ENCODE peak calls at places on chromosome 21, in seven cellular contexts. W is RWPE2, E is cardiac muscle cell, J is OCI-LY7, G is GM23338, I is uterus, N is mucosa of descending colon. O is an unnamed sample. For H3K4me1, the result is how much of the 10 kb centered on the place peaks cover.

GRCh38 chr21:43211085-43212071 is 42.6 kb downstream of the CRYAA start:
- DNase-seq in J (peak), W (peak), N (peak), G (peak), I (no peak), E (no peak), O (no peak)

GRCh38 chr21:18164933-18165332 is 79.7 kb upstream of the CHODL start:
- DNase-seq in J (no peak), E (no peak), I (no peak), W (no peak), G (peak), N (no peak), O (no peak)

GRCh38 chr21:36820176-36821031 is 121.5 kb downstream of the SIM2 start:
- DNase-seq in J (no peak), I (no peak), W (no peak), N (no peak), E (no peak), G (peak), O (no peak)

GRCh38 chr21:38478782-38479181 is 19.5 kb downstream of the ERG start:
- DNase-seq in I (no peak), E (peak), G (no peak), N (no peak), J (no peak), W (peak), O (no peak)

GRCh38 chr21:28066051-28066450 is 926.6 kb downstream of the LTN1 start:
- DNase-seq in I (no peak), N (no peak), J (peak), W (no peak), G (no peak), E (no peak), O (no peak)

GRCh38 chr21:39694750-39695149 is 50.2 kb upstream of the IGSF5 start:
- DNase-seq in I (no peak), N (no peak), E (no peak), J (no peak), G (no peak), W (no peak), O (no peak)

GRCh38 chr21:27306821-27307746 is 340.2 kb upstream of the ADAMTS5 start:
- DNase-seq in I (no peak), E (peak), N (no peak), W (no peak), J (no peak), G (no peak), O (peak)

GRCh38 chr21:39676054-39676771 is 63.5 kb downstream of the B3GALT5 start:
- DNase-seq in N (no peak), W (no peak), I (peak), G (no peak), E (no peak), J (no peak), O (peak)

GRCh38 chr21:39188521-39189139 is 5.4 kb upstream of the PSMG1 start:
- DNase-seq in N (no peak), G (no peak), W (no peak), J (no peak), I (no peak), E (no peak), O (no peak)

GRCh38 chr21:38258803-38259485 is 2.2 kb downstream of the KCNJ15 start:
- DNase-seq in G (no peak), J (no peak), W (no peak), I (no peak), N (no peak), E (peak), O (peak)

GRCh38 chr21:14763695-14764064 is 217.6 kb upstream of the SAMSN1 start:
- DNase-seq in N (peak), J (no peak), I (no peak), E (no peak), W (no peak), G (no peak), O (no peak)

GRCh38 chr21:27954806-27955205 is 987.9 kb upstream of the ADAMTS5 start:
- DNase-seq in G (peak), J (no peak), N (no peak), E (no peak), W (no peak), I (no peak), O (peak)

GRCh38 chr21:35603471-35603870 is 456.9 kb downstream of the SETD4 start:
- DNase-seq in E (no peak), I (no peak), J (no peak), W (no peak), N (no peak), G (peak), O (no peak)

GRCh38 chr21:43304206-43304605 is 122.7 kb downstream of the SIK1 start:
- DNase-seq in G (no peak), I (no peak), N (peak), E (no peak), J (no peak), W (peak), O (no peak)

GRCh38 chr21:29145837-29146453 is 15.5 kb downstream of the MAP3K7CL start:
- DNase-seq in G (no peak), W (no peak), I (no peak), E (no peak), N (no peak), J (no peak), O (peak)

GRCh38 chr21:32742470-32742869 is 14.7 kb upstream of the SYNJ1 start:
- DNase-seq in W (no peak), J (no peak), I (no peak), G (no peak), E (no peak), N (no peak), O (no peak)

GRCh38 chr21:35525443-35525842 is 476.3 kb upstream of the RUNX1 start:
- DNase-seq in G (no peak), W (no peak), N (no peak), E (no peak), J (peak), I (no peak), O (no peak)

GRCh38 chr21:17989780-17990179 is 170.6 kb upstream of the C21orf91 start:
- DNase-seq in W (no peak), I (no peak), J (no peak), E (no peak), G (peak), N (no peak), O (no peak)

GRCh38 chr21:43204638-43205037 is 35.8 kb downstream of the CRYAA start:
- DNase-seq in W (peak), E (no peak), G (no peak), I (no peak), J (no peak), N (peak), O (no peak)

GRCh38 chr21:36948686-36949085 is 17.8 kb downstream of the HLCS start:
- DNase-seq in I (no peak), J (no peak), G (no peak), E (peak), W (no peak), N (no peak), O (peak)

GRCh38 chr21:15679630-15680029 is 50.2 kb upstream of the USP25 start:
- DNase-seq in G (peak), E (no peak), N (no peak), W (no peak), J (no peak), I (no peak), O (no peak)

GRCh38 chr21:21051109-21052055 is 53.2 kb downstream of the NCAM2 start:
- DNase-seq in G (no peak), N (no peak), E (no peak), J (no peak), W (no peak), I (no peak), O (no peak)

GRCh38 chr21:35838350-35838749 is 222.0 kb downstream of the SETD4 start:
- DNase-seq in E (no peak), I (no peak), J (no peak), W (no peak), G (no peak), N (no peak), O (no peak)

GRCh38 chr21:25967566-25968438 is 202.8 kb downstream of the APP start:
- DNase-seq in W (no peak), N (no peak), E (peak), J (peak), G (no peak), I (no peak), O (no peak)

GRCh38 chr21:35298757-35299156 is 249.7 kb upstream of the RUNX1 start:
- DNase-seq in J (no peak), E (no peak), I (no peak), G (no peak), N (no peak), W (no peak), O (no peak)

GRCh38 chr21:15221799-15222386 is 157.1 kb upstream of the NRIP1 start:
- DNase-seq in W (peak), E (peak), N (no peak), J (no peak), I (no peak), G (peak), O (no peak)

GRCh38 chr21:38806153-38806941 is 618 bp downstream of the ETS2 start:
- DNase-seq in I (no peak), E (no peak), N (no peak), J (peak), W (no peak), G (peak), O (peak)

GRCh38 chr21:38144193-38144592 is 112.6 kb upstream of the KCNJ15 start:
- DNase-seq in I (no peak), W (no peak), N (no peak), J (no peak), G (no peak), E (no peak), O (no peak)

GRCh38 chr21:36700961-36701911 is 2.3 kb downstream of the SIM2 start:
- DNase-seq in J (no peak), E (no peak), N (no peak), I (no peak), G (peak), W (no peak), O (no peak)

GRCh38 chr21:29289317-29289716 is 9.4 kb upstream of the BACH1 start:
- DNase-seq in N (no peak), E (peak), J (no peak), I (no peak), G (no peak), W (no peak), O (no peak)

GRCh38 chr21:26769613-26770188 is 75.5 kb downstream of the ADAMTS1 start:
- DNase-seq in J (no peak), I (peak), W (no peak), G (peak), N (no peak), E (peak), O (peak)

GRCh38 chr21:39037807-39038405 is 145.3 kb downstream of the PSMG1 start:
- DNase-seq in I (no peak), E (no peak), J (no peak), N (no peak), W (no peak), G (peak), O (no peak)

GRCh38 chr21:36260802-36261201 is 59.2 kb upstream of the MORC3 start:
- DNase-seq in N (no peak), I (no peak), E (no peak), G (no peak), J (peak), W (no peak), O (no peak)

DNA sequence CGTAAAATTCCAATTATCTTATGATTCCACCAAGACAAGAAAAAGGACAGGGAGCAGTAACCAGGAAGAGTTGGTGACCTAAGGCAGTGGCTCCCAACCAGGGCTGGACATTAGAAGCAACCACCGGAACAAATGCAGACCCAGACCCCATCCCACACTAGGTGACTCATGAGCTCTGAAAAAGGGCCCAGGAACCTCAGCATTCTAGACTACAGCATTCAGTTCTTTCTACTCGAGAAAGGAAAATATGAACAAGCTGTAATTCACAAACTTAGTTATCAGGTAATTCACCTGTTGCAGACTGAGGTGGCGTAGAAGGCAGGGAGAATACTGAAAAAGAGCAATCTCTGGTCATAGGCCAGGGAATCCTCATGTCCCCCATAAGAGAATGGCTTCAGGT is 138.4 kb upstream of the KRTAP19-8 start:
- DNase-seq in I (no peak), W (no peak), N (no peak), G (no peak), E (no peak), J (no peak), O (no peak)
- H3K4me1 ChIP-seq in I (under half), W (under half), N (under half), G (under half), E (under half), J (under half), O (under half)

GRCh38 chr21:31162827-31163226 is 124.6 kb upstream of the KRTAP19-8 start:
- DNase-seq in G (no peak), W (no peak), N (no peak), J (no peak), I (no peak), E (peak), O (peak)

GRCh38 chr21:31159808-31160207 is 121.5 kb upstream of the KRTAP19-8 start:
- DNase-seq in E (no peak), N (no peak), W (no peak), I (no peak), G (no peak), J (no peak), O (no peak)

GRCh38 chr21:31162079-31162699 is 123.9 kb upstream of the KRTAP19-8 start:
- DNase-seq in N (no peak), G (no peak), W (no peak), J (no peak), I (no peak), E (no peak), O (no peak)

GRCh38 chr21:31158789-31159581 is 120.7 kb upstream of the KRTAP19-8 start:
- DNase-seq in I (no peak), E (peak), J (peak), N (no peak), G (peak), W (no peak), O (peak)

DNA sequence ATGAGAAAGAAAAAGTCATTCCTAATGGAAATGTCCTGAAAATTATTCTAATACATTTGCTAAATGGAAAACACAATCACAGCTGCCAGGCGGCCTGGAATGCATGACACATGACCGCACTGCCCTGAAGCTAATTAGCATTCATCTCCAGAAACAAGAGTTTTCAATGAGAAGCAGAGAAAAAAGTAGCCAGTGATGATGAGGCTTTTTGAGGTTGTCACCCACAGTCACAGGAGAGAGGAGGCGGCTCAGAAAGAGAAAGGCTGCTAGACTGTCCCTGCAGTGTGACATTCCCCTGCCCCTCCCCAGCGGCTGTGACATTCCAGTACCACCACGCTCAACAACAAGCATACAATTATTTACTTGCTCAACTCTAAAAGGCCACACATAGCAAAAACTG is 122.9 kb upstream of the KRTAP19-8 start:
- DNase-seq in I (no peak), E (peak), J (no peak), W (no peak), G (peak), N (no peak), O (peak)
- H3K4me3 ChIP-seq in I (no peak), E (no peak), J (no peak), W (no peak), G (peak), N (no peak), O (peak)

GRCh38 chr21:34131586-34131985 is 58.2 kb downstream of the MRPS6 start:
- DNase-seq in N (no peak), E (no peak), I (no peak), G (no peak), W (no peak), J (no peak), O (no peak)

GRCh38 chr21:34129971-34130597 is 56.7 kb downstream of the MRPS6 start:
- DNase-seq in G (peak), N (no peak), I (no peak), W (no peak), J (peak), E (peak), O (peak)

GRCh38 chr21:34132202-34132601 is 58.8 kb downstream of the MRPS6 start:
- DNase-seq in G (no peak), J (no peak), E (no peak), W (no peak), I (no peak), N (no peak), O (no peak)

GRCh38 chr21:34129039-34129891 is 55.9 kb downstream of the MRPS6 start:
- DNase-seq in I (peak), E (peak), W (no peak), J (no peak), G (peak), N (no peak), O (peak)

DNA sequence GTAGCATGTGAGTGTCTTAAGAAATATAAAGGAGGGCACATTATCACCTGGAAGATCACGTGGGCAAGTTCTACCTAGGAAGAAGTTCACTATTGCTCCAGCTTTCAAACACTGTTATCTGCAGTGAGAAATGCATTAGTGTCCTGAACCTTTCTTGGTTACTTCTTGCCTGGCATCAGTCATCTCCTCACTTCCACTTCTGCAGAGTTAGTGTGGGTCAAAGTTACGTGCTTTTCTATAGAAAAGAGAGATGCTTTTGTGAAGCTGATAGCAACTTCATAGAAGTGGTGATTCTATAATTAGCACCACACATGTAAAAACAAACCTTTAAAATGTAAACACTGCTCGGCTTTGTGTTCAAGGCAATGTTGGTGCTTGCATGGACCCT is 57.2 kb downstream of the MRPS6 start:
- DNase-seq in W (no peak), G (no peak), N (no peak), E (no peak), I (no peak), J (no peak), O (no peak)
- H3K4me1 ChIP-seq in W (under half), G (half or more), N (under half), E (half or more), I (under half), J (under half), O (half or more)

DNA sequence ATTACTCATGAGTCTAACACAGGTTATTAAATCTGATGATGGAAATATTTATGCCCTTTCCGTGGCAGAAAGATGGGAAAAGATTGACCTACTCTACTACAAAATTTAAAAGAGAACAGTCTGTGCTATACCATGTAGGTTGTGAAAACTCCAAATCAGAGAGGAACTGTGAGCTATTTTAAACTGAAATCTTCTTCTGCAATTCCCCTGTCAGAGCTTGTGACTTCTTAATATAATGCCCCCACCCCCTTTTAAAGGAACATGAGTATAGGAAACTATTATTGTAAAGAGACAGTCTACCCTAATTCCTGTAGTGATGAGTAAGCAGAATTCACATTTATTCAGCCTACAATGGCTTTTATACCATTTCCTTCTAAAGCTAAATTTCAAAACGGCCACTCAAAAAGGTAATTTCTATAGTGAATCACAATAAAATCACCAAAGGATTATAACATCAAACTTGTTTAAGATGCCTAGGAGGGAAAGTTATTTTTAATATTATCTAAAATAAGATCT is 11.7 kb downstream of the DSCAM start:
- DNase-seq in W (no peak), G (no peak), J (no peak), N (no peak), I (no peak), E (no peak), O (no peak)
- H3K4me3 ChIP-seq in W (no peak), G (no peak), J (no peak), N (no peak), I (no peak), E (no peak), O (no peak)

DNA sequence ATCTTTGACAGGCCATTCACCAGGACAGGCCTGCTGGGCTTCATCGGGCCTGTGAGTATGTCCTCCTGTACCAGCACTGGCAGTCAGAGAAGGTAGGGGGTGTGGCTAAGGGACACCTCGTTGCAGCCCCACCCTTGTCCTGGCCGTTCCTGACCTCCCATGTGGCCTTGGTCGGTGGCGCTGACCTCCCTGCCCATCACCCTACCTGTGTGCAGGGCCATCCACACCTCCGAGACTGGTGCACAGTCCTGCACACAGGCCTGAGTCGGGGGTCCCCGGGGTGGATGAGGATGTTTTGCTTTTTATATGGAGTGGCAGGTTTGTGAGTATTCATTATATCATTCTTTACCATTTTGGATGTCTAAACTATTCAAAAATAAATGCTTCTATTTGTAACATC is 59.0 kb downstream of the S100B start:
- DNase-seq in E (no peak), W (no peak), N (no peak), I (no peak), G (no peak), J (no peak), O (no peak)
- H3K4me1 ChIP-seq in E (under half), W (under half), N (under half), I (under half), G (under half), J (under half), O (under half)

GRCh38 chr21:41641821-41642368 is 125.0 kb downstream of the RIPK4 start:
- DNase-seq in E (peak), J (no peak), I (peak), G (no peak), N (no peak), W (peak), O (peak)

GRCh38 chr21:41640756-41641509 is 125.9 kb downstream of the RIPK4 start:
- DNase-seq in E (peak), N (no peak), G (no peak), W (no peak), J (no peak), I (no peak), O (peak)

GRCh38 chr21:41643246-41643966 is 123.4 kb downstream of the RIPK4 start:
- DNase-seq in N (no peak), E (peak), J (no peak), I (no peak), W (no peak), G (no peak), O (no peak)

GRCh38 chr21:41641510-41641815 is 125.4 kb downstream of the RIPK4 start:
- DNase-seq in G (no peak), N (no peak), W (no peak), J (no peak), E (no peak), I (no peak), O (no peak)

DNA sequence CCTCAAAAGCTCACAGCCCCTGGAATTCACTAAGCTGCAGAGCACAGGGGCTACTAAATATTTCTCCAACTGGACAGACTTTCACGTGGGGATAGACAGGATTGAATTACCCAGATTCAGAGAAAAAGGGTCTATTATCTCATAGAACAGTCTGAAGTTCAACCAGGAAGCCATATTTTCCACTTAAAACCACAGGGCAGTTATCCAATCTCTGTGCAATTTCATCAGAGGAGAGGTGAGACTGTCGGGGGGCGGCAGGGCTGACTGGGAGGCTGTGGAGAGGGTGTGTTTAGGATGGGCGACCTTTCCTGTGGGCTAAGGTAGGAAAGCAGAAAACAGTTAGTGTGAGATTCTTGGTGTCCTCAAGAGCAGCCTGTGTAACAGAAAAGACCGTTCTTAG is 124.5 kb downstream of the RIPK4 start:
- DNase-seq in E (peak), W (no peak), J (no peak), G (no peak), I (no peak), N (no peak), O (peak)
- H3K4me3 ChIP-seq in E (no peak), W (no peak), J (no peak), G (no peak), I (no peak), N (no peak), O (peak)

O was measured in adipocyte.